ENCODE peak calls at places on chromosomes 4 and X, in eight cellular contexts. S is mucosa of descending colon, D is upper lobe of right lung, U is uterus, P is Calu3, E is breast epithelium, F is epithelial cell of esophagus, W is B cell. R is an unnamed sample.

GRCh38 chr4:26028133-26028792 is 114.2 kb downstream of the SMIM20 start:
- DNase-seq in P (no peak), W (no peak), S (no peak), D (no peak), E (no peak), F (no peak), U (no peak), R (no peak)

GRCh38 chr4:135319685-135320084 is 1118.1 kb upstream of the PABPC4L start:
- DNase-seq in W (no peak), E (no peak), S (no peak), F (peak), P (no peak), U (no peak), D (no peak), R (no peak)

GRCh38 chr4:3485882-3486555 is 22.9 kb downstream of the DOK7 start:
- DNase-seq in W (peak), F (no peak), P (no peak), U (no peak), D (no peak), E (no peak), S (no peak), R (no peak)

GRCh38 chr4:16860506-16860905 is 37.9 kb downstream of the LDB2 start:
- DNase-seq in P (no peak), D (no peak), U (no peak), F (peak), W (no peak), S (no peak), E (no peak), R (no peak)

GRCh38 chrX:39602226-39602625 is 495.5 kb downstream of the BCOR start:
- DNase-seq in F (no peak), D (no peak), U (no peak), W (no peak), E (no peak), P (no peak), S (no peak), R (no peak)

GRCh38 chr4:94561249-94562024 is 109.7 kb downstream of the PDLIM5 start:
- DNase-seq in W (no peak), F (no peak), P (no peak), D (no peak), U (no peak), S (no peak), E (no peak), R (no peak)

GRCh38 chr4:158823461-158823873 is 54.6 kb downstream of the FNIP2 start:
- DNase-seq in D (no peak), F (peak), E (no peak), U (no peak), S (no peak), P (no peak), W (no peak), R (no peak)

GRCh38 chrX:69101655-69102251 is 63.5 kb downstream of the PJA1 start:
- DNase-seq in U (no peak), S (no peak), W (no peak), E (no peak), D (no peak), P (no peak), F (no peak), R (no peak)

GRCh38 chr4:141275834-141276233 is 55.1 kb downstream of the ZNF330 start:
- DNase-seq in S (no peak), P (no peak), F (peak), D (no peak), E (no peak), U (no peak), W (no peak), R (no peak)

GRCh38 chrX:70769659-70770232 is 138.8 kb downstream of the TEX11 start:
- DNase-seq in D (no peak), P (no peak), S (no peak), F (peak), U (no peak), E (no peak), W (peak), R (peak)

GRCh38 chr4:137660211-137660610 is 127.9 kb upstream of the PCDH18 start:
- DNase-seq in W (no peak), E (no peak), S (no peak), U (no peak), D (no peak), P (no peak), F (no peak), R (no peak)

GRCh38 chr4:48780867-48781219 is 764 bp upstream of the FRYL start:
- DNase-seq in D (no peak), P (peak), W (peak), F (peak), S (peak), U (peak), E (peak), R (no peak)

GRCh38 chr4:113094802-113095201 is 45.3 kb downstream of the ANK2 start:
- DNase-seq in F (peak), D (no peak), P (no peak), E (no peak), W (no peak), U (no peak), S (no peak), R (peak)
- TF ChIP-seq CTCF in F (peak), D (peak), P (peak), E (peak), W (peak), U (peak), S (no peak), R (peak)

GRCh38 chr4:21009956-21010355 is 309.7 kb downstream of the PACRGL start:
- DNase-seq in P (no peak), F (no peak), W (no peak), D (no peak), S (no peak), U (no peak), E (no peak), R (no peak)
- TF ChIP-seq CTCF in P (no peak), F (no peak), W (no peak), D (no peak), S (no peak), U (no peak), E (no peak), R (no peak)

GRCh38 chr4:186191266-186192067 is at the start of gene CYP4V2:
- DNase-seq in E (peak), S (peak), U (peak), P (peak), F (peak), W (peak), D (peak), R (peak)

GRCh38 chr4:186189656-186190055 is 1.7 kb upstream of the CYP4V2 start:
- DNase-seq in U (no peak), E (no peak), W (no peak), D (no peak), F (no peak), P (no peak), S (no peak), R (no peak)

GRCh38 chr4:186193851-186194250 is 2.5 kb downstream of the CYP4V2 start:
- DNase-seq in W (no peak), S (no peak), E (no peak), U (no peak), F (no peak), P (no peak), D (no peak), R (no peak)

GRCh38 chr4:186190456-186191265 is 706 bp upstream of the CYP4V2 start:
- DNase-seq in U (no peak), W (no peak), E (peak), P (peak), F (peak), D (peak), S (no peak), R (peak)

DNA sequence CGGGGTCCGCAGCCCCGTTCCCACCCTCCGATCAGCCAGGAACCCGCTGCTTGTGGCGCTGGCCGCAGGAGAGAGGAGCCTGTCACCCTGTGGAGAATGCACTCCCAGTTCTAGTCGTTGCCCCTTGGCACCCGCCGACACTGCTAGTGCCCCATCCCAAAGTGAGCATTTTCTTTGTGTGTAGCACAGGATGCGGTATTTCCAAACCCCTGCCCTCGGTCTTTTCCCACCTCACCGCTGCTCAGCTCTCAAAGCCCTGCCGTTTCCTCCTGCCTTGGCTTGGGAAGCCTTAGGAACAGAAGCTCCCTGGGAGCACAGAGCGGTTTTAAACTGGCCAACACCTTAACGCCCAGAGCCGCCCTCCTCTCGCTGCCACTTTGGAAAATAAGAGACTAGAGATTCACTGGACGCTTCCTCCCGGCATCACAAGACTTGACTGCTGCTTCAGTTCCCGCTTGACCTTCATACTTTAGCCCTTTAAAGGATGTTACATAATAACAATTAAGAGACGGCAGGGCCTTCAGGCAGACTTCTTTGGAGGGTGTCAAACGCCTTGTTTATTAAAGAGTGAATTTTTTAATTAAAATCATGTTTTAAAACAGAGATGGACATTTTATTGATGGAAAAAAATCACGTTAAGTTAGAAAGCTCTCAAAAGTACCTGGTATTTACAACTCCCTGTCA is 843 bp downstream of the CYP4V2 start:
- DNase-seq in P (peak), F (peak), E (peak), D (no peak), U (peak), W (no peak), S (peak), R (no peak)
- TF ChIP-seq CTCF in P (no peak), F (no peak), E (no peak), D (no peak), U (no peak), W (no peak), S (no peak), R (no peak)

DNA sequence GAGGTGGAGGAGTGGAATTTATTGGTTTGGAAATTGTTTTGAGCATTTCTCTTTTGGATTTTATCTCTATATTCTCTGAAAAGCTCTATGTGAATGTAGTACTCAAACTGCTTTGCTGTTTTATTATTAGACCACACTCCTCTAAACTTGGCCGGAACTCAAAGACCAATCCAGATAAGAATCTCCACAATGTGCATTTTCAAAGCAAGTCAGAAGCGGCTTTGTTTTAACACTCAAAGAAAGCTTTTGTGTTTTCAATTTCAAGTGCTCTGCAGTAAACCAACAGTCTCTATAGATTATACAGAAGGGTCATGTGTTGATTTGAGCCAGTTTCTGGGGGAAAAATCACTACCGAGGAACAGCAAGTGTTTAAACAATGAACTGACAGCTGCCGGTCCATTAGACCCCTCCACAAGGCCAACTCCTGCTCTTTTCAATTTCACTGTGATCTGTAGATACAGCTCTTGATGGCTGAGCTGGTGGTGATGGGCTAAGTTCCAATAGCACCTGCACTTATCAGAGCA is 79.4 kb downstream of the FTHL17 start:
- DNase-seq in D (no peak), W (no peak), U (no peak), S (peak), P (no peak), F (no peak), E (no peak), R (no peak)
- TF ChIP-seq CTCF in D (no peak), W (no peak), U (no peak), S (no peak), P (no peak), F (no peak), E (no peak), R (no peak)

GRCh38 chr4:59920414-59920813 is 1279.7 kb upstream of the ADGRL3 start:
- DNase-seq in S (no peak), U (no peak), F (no peak), W (no peak), P (no peak), E (no peak), D (no peak), R (no peak)
- TF ChIP-seq CTCF in S (no peak), U (no peak), F (no peak), W (no peak), P (no peak), E (no peak), D (no peak), R (no peak)